ENCODE peak calls at places on chromosome 1, in four cellular contexts. One of them, this sample, is unnamed.

GRCh38 chr1:53278294-53278693 is 40.0 kb upstream of the MAGOH start:
- DNase-seq in HepG2: peak
- DNase-seq in HCT116: no peak
- DNase-seq in K562: peak
- DNase-seq in this sample: peak

GRCh38 chr1:39692152-39693064 is 1.2 kb upstream of the HPCAL4 start:
- DNase-seq in HCT116: no peak
- DNase-seq in HepG2: no peak
- DNase-seq in K562: no peak
- DNase-seq in this sample: no peak

GRCh38 chr1:41615981-41616380 is 131.5 kb upstream of the EDN2 start:
- DNase-seq in K562: no peak
- DNase-seq in HepG2: no peak
- DNase-seq in HCT116: no peak
- DNase-seq in this sample: no peak

GRCh38 chr1:205925730-205926129 is 17.5 kb downstream of the SLC26A9 start:
- DNase-seq in HepG2: no peak
- DNase-seq in K562: no peak
- DNase-seq in HCT116: no peak
- DNase-seq in this sample: peak

GRCh38 chr1:205775717-205776056 is 405 bp upstream of the RAB29 start:
- DNase-seq in K562: peak
- DNase-seq in HCT116: no peak
- DNase-seq in HepG2: no peak
- DNase-seq in this sample: no peak

GRCh38 chr1:61423643-61424042 is 301.3 kb downstream of the TM2D1 start:
- DNase-seq in HCT116: no peak
- DNase-seq in K562: no peak
- DNase-seq in HepG2: no peak
- DNase-seq in this sample: no peak

GRCh38 chr1:21655748-21656147 is 13.4 kb downstream of the RAP1GAP start:
- DNase-seq in HepG2: peak
- DNase-seq in K562: peak
- DNase-seq in HCT116: peak
- DNase-seq in this sample: no peak

GRCh38 chr1:6239950-6240768 is 3.8 kb upstream of the HES3 start:
- DNase-seq in K562: no peak
- DNase-seq in HepG2: peak
- DNase-seq in HCT116: no peak
- DNase-seq in this sample: no peak

GRCh38 chr1:235050911-235051360 is 77.7 kb downstream of the TOMM20 start:
- DNase-seq in HCT116: no peak
- DNase-seq in HepG2: no peak
- DNase-seq in K562: peak
- DNase-seq in this sample: no peak

GRCh38 chr1:236313412-236313811 is 31.7 kb upstream of the ERO1B start:
- DNase-seq in HCT116: no peak
- DNase-seq in K562: no peak
- DNase-seq in HepG2: no peak
- DNase-seq in this sample: no peak

GRCh38 chr1:14599173-14599754 is 779 bp downstream of the KAZN start:
- DNase-seq in HepG2: no peak
- DNase-seq in K562: no peak
- DNase-seq in HCT116: no peak
- DNase-seq in this sample: no peak

GRCh38 chr1:54377040-54377691 is 29.0 kb downstream of the SSBP3 start:
- DNase-seq in HCT116: no peak
- DNase-seq in HepG2: no peak
- DNase-seq in K562: peak
- DNase-seq in this sample: no peak

DNA sequence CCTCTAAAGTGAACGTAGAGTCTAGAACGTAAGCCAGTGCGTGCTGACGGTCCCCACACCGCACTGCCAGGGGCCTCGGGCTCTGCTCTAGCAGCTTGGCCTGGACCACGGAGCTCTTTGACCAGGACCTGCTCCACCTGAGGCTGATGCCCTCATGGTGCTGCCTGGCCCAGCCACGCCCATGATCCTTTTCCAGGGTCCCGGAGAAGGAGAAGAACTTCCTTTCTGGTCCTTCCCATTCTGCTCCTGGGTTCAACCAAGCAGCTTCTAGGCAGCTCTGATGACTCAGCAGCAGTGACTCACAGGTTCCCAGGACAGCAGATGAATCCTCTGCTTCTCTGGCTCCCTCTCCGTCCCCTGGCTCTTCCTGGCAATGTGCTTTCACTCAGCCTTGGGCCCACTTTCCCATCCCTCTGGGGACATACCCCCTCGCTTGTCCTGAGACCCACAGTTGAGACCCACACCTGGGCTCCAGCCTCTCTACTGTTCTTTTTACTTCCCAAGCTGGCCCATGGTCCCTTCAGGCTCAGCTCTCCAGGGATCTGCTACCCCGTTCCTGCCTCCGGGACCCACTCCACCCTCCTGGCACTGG is 246.3 kb upstream of the RAB4A start:
- DNase-seq in HepG2: peak
- DNase-seq in K562: peak
- DNase-seq in HCT116: peak
- DNase-seq in this sample: peak
- TF ChIP-seq TCF7L2 in HepG2: no peak
- TF ChIP-seq TCF7L2 in K562: no peak
- TF ChIP-seq TCF7L2 in HCT116: no peak
- TF ChIP-seq TCF7L2 in this sample: no peak

GRCh38 chr1:8870118-8870517 is 8.4 kb downstream of the ENO1 start:
- DNase-seq in K562: no peak
- DNase-seq in HepG2: no peak
- DNase-seq in HCT116: no peak
- DNase-seq in this sample: no peak

GRCh38 chr1:8866792-8867415 is 11.6 kb downstream of the ENO1 start:
- DNase-seq in HCT116: no peak
- DNase-seq in HepG2: no peak
- DNase-seq in K562: no peak
- DNase-seq in this sample: no peak

GRCh38 chr1:8866173-8866791 is 12.2 kb downstream of the ENO1 start:
- DNase-seq in HepG2: no peak
- DNase-seq in K562: no peak
- DNase-seq in HCT116: no peak
- DNase-seq in this sample: no peak

GRCh38 chr1:8870605-8871538 is 7.6 kb downstream of the ENO1 start:
- DNase-seq in HepG2: no peak
- DNase-seq in HCT116: no peak
- DNase-seq in K562: no peak
- DNase-seq in this sample: no peak

DNA sequence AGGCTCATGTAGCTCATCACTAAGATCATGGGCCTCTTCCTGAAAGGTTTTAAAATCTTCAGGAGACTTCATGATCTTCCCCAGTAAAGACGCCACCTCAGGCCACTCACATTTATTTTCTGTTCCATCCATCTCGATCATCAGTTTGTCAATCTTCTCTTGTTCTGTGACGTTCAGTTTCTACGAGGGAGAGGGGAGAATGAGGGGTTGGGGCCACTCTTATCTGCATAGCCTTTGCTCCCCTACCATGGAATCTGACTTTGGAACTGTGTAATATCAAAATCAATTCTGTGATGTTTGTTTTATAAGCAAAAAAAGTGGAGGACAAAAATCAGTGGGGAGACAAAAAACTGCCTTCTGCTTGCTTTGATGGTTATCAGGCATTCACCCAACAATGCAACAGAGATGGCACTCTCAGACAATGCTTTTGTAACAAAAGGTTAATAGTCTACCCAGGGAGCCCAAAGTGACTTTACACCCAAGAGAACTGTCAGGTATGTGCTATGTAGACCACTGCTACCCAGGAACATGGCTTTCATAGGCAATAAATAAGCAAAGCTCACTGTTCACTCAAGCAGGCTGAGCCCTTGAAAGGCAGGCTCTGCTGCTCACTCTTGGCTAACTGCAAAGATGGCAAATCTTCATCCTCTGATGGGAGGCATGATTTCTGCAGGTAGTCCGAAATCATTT is 10.5 kb downstream of the ENO1 start:
- DNase-seq in HCT116: no peak
- DNase-seq in HepG2: no peak
- DNase-seq in K562: no peak
- DNase-seq in this sample: no peak
- TF ChIP-seq POLR2AphosphoS5 in HCT116: peak
- TF ChIP-seq POLR2AphosphoS5 in HepG2: peak
- TF ChIP-seq POLR2AphosphoS5 in K562: peak
- TF ChIP-seq POLR2AphosphoS5 in this sample: peak

GRCh38 chr1:162298266-162298665 is 78.4 kb downstream of the SPATA46 start:
- DNase-seq in HCT116: no peak
- DNase-seq in HepG2: no peak
- DNase-seq in K562: no peak
- DNase-seq in this sample: no peak

GRCh38 chr1:162302246-162302645 is 74.4 kb downstream of the SPATA46 start:
- DNase-seq in K562: no peak
- DNase-seq in HepG2: no peak
- DNase-seq in HCT116: no peak
- DNase-seq in this sample: no peak

GRCh38 chr1:162301696-162302095 is 75.0 kb downstream of the SPATA46 start:
- DNase-seq in HCT116: no peak
- DNase-seq in HepG2: no peak
- DNase-seq in K562: no peak
- DNase-seq in this sample: no peak

GRCh38 chr1:162299018-162299417 is 77.6 kb downstream of the SPATA46 start:
- DNase-seq in HepG2: no peak
- DNase-seq in HCT116: no peak
- DNase-seq in K562: no peak
- DNase-seq in this sample: no peak

DNA sequence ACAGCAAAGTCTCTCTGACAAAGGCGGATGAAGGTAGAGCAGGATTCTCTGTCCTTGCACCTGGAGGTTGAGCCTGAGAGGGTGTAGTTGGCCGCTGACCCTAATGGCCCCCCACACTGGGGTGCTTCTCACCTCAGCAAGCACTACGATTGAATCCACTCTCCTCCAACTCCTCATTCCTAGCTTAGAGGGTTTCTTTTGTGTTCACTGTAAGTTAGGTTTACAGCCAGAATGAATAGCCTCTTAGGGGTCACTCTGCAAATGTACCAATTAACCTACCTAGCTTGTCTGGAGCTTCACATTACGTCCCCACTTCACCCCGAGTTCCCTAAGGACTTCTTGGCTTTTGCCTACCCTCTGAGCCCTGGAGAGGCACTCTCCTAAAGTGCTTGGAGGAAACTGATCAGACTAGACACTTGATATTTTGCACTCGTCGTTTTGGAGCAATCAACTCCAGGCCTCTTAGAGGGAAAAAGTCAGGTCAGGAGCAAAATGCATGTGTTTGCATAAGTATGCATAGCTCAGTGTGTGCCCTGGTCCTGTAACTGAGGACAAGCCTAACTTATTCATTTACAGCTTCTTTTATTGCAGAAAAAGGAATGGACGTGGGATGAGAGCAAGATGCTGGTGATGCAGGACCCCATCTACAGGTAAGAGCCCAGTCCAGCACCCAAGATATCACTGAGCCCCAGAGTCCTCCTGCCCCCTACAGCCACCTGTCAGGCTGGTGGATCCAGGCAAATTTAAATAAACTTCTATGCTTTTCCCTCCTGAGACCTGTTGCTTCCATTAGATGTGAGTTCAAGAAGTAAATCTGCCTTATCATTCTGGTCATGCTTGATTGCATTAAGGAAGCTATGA is 76.4 kb downstream of the SPATA46 start:
- DNase-seq in HepG2: no peak
- DNase-seq in K562: no peak
- DNase-seq in HCT116: no peak
- DNase-seq in this sample: no peak
- TF ChIP-seq SIN3A in HepG2: no peak
- TF ChIP-seq SIN3A in K562: no peak
- TF ChIP-seq SIN3A in HCT116: no peak
- TF ChIP-seq SIN3A in this sample: no peak

GRCh38 chr1:181469829-181470228 is 13.5 kb upstream of the CACNA1E start:
- DNase-seq in HCT116: no peak
- DNase-seq in HepG2: no peak
- DNase-seq in K562: peak
- DNase-seq in this sample: no peak
- TF ChIP-seq TCF7L2 in HCT116: no peak
- TF ChIP-seq TCF7L2 in HepG2: no peak
- TF ChIP-seq TCF7L2 in K562: no peak
- TF ChIP-seq TCF7L2 in this sample: no peak

DNA sequence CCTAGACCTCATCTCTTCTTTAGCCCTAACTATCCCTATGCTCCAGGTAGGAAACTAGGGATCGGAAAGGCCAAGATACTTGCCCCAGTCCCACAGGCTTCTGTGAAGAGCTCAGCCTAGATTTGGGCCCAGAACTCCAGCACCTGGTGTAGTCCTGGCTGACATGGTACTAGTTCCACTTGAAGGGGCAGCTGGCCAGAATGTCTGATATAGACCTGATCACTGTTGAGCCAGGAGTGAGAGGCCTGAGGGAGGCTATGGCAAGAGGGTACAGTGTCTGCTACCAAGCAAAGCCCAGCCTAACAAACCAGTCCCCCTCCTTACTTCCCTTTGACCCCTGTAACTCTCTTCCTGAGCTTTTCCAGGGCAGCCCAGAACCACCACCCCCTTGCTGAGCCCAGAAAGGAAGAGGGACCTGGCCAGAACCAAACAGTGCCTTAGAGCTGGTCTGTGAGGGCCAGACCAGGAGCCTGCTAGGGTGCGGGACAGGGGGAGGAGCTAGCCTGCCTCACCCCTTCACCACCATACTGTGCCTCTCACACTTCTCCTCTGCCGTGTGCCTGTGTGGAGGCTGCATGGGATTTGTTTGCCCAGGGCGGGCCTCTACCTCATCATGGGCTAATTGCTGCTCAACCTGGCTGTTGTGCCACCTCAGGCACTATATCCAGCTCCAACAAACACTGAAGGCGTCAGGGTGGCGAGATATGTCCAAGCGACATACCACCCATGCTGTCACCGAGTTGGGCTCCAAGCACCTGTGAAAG is 10.9 kb downstream of the POMGNT1 start:
- DNase-seq in K562: no peak
- DNase-seq in HCT116: no peak
- DNase-seq in HepG2: no peak
- DNase-seq in this sample: no peak
- TF ChIP-seq POLR2AphosphoS5 in K562: no peak
- TF ChIP-seq POLR2AphosphoS5 in HCT116: no peak
- TF ChIP-seq POLR2AphosphoS5 in HepG2: no peak
- TF ChIP-seq POLR2AphosphoS5 in this sample: no peak

This sample was measured in Panc1.